ENCODE peak calls at places on chromosomes 16 and 17, in four cellular contexts. One of them, this sample, is unnamed.
A peak's percentile ranks its signal among the peaks of the same experiment; 100 is the strongest.

GRCh38 chr17:68391561-68392268 is 65.6 kb downstream of the WIPI1 start:
- DNase-seq in brain microvascular endothelial cell: no peak
- DNase-seq in lung: peak; percentile 22
- DNase-seq in CD4-positive, alpha-beta T cell: no peak
- DNase-seq in this sample: no peak

GRCh38 chr16:69443809-69444611 is 19.6 kb downstream of the CYB5B start:
- DNase-seq in CD4-positive, alpha-beta T cell: peak; percentile 25
- DNase-seq in lung: no peak
- DNase-seq in brain microvascular endothelial cell: peak; percentile 18
- DNase-seq in this sample: no peak

GRCh38 chr17:4959261-4959965 is 8.2 kb downstream of the SPAG7 start:
- DNase-seq in lung: no peak
- DNase-seq in brain microvascular endothelial cell: no peak
- DNase-seq in CD4-positive, alpha-beta T cell: no peak
- DNase-seq in this sample: no peak

GRCh38 chr17:64061157-64061898 is 40.9 kb upstream of the ICAM2 start:
- DNase-seq in lung: no peak
- DNase-seq in brain microvascular endothelial cell: no peak
- DNase-seq in CD4-positive, alpha-beta T cell: no peak
- DNase-seq in this sample: no peak

GRCh38 chr16:1169285-1170075 is 16.6 kb downstream of the CACNA1H start:
- DNase-seq in CD4-positive, alpha-beta T cell: no peak
- DNase-seq in brain microvascular endothelial cell: no peak
- DNase-seq in lung: no peak
- DNase-seq in this sample: no peak

GRCh38 chr17:79446347-79446746 is 164.5 kb downstream of the RBFOX3 start:
- DNase-seq in lung: no peak
- DNase-seq in CD4-positive, alpha-beta T cell: no peak
- DNase-seq in brain microvascular endothelial cell: no peak
- DNase-seq in this sample: no peak

GRCh38 chr17:45896803-45897693 is 2.7 kb downstream of the MAPT start:
- DNase-seq in brain microvascular endothelial cell: no peak
- DNase-seq in CD4-positive, alpha-beta T cell: no peak
- DNase-seq in lung: no peak
- DNase-seq in this sample: no peak

GRCh38 chr17:43898446-43898845 is 8.9 kb downstream of the MPP2 start:
- DNase-seq in CD4-positive, alpha-beta T cell: no peak
- DNase-seq in lung: no peak
- DNase-seq in brain microvascular endothelial cell: no peak
- DNase-seq in this sample: no peak

GRCh38 chr17:27751622-27752490 is 48.5 kb downstream of the NOS2 start:
- DNase-seq in lung: no peak
- DNase-seq in brain microvascular endothelial cell: no peak
- DNase-seq in CD4-positive, alpha-beta T cell: no peak
- DNase-seq in this sample: no peak

GRCh38 chr17:17191346-17191792 is 14.8 kb downstream of the PLD6 start:
- DNase-seq in lung: no peak
- DNase-seq in CD4-positive, alpha-beta T cell: no peak
- DNase-seq in brain microvascular endothelial cell: peak; percentile 56
- DNase-seq in this sample: peak; percentile 60

GRCh38 chr17:62696726-62697490 is 69.4 kb downstream of the MRC2 start:
- DNase-seq in brain microvascular endothelial cell: no peak
- DNase-seq in CD4-positive, alpha-beta T cell: no peak
- DNase-seq in lung: no peak
- DNase-seq in this sample: no peak

GRCh38 chr16:68910051-68910450 is 66.7 kb downstream of the TANGO6 start:
- DNase-seq in lung: no peak
- DNase-seq in brain microvascular endothelial cell: no peak
- DNase-seq in CD4-positive, alpha-beta T cell: no peak
- DNase-seq in this sample: no peak

GRCh38 chr16:47158991-47159390 is 15.2 kb upstream of the NETO2 start:
- DNase-seq in lung: no peak
- DNase-seq in brain microvascular endothelial cell: no peak
- DNase-seq in CD4-positive, alpha-beta T cell: no peak
- DNase-seq in this sample: no peak

GRCh38 chr17:30210901-30211300 is 24.6 kb downstream of the SLC6A4 start:
- DNase-seq in CD4-positive, alpha-beta T cell: no peak
- DNase-seq in brain microvascular endothelial cell: no peak
- DNase-seq in lung: no peak
- DNase-seq in this sample: no peak

GRCh38 chr17:39668141-39668924 is at the start of gene PNMT:
- DNase-seq in CD4-positive, alpha-beta T cell: peak; percentile 59
- DNase-seq in lung: peak; percentile 62
- DNase-seq in brain microvascular endothelial cell: peak; percentile 9
- DNase-seq in this sample: no peak

GRCh38 chr16:55491691-55492090 is 12.7 kb downstream of the MMP2 start:
- DNase-seq in lung: no peak
- DNase-seq in brain microvascular endothelial cell: no peak
- DNase-seq in CD4-positive, alpha-beta T cell: no peak
- DNase-seq in this sample: no peak

GRCh38 chr16:85167589-85168537 is 55.6 kb upstream of the CIBAR2 start:
- DNase-seq in CD4-positive, alpha-beta T cell: no peak
- DNase-seq in lung: no peak
- DNase-seq in brain microvascular endothelial cell: no peak
- DNase-seq in this sample: no peak

GRCh38 chr17:74542727-74543383 is 3.1 kb downstream of the CD300C start:
- DNase-seq in brain microvascular endothelial cell: no peak
- DNase-seq in lung: no peak
- DNase-seq in CD4-positive, alpha-beta T cell: no peak
- DNase-seq in this sample: no peak

GRCh38 chr17:49887744-49888360 is 40.0 kb upstream of the TAC4 start:
- DNase-seq in CD4-positive, alpha-beta T cell: no peak
- DNase-seq in lung: no peak
- DNase-seq in brain microvascular endothelial cell: no peak
- DNase-seq in this sample: no peak
- H3K27ac ChIP-seq in CD4-positive, alpha-beta T cell: no peak overlapping the region
- H3K27ac ChIP-seq in lung: peak overlapping the region; percentile 68
- H3K27ac ChIP-seq in brain microvascular endothelial cell: no peak overlapping the region
- H3K27ac ChIP-seq in this sample: no peak overlapping the region

GRCh38 chr17:2122641-2123302 is 67.9 kb downstream of the HIC1 start:
- DNase-seq in brain microvascular endothelial cell: peak; percentile 73
- DNase-seq in CD4-positive, alpha-beta T cell: no peak
- DNase-seq in lung: peak; percentile 61
- DNase-seq in this sample: peak; percentile 66

GRCh38 chr17:2128011-2128410 is 73.1 kb downstream of the HIC1 start:
- DNase-seq in CD4-positive, alpha-beta T cell: no peak
- DNase-seq in brain microvascular endothelial cell: no peak
- DNase-seq in lung: no peak
- DNase-seq in this sample: no peak

GRCh38 chr17:2123467-2124251 is 68.8 kb downstream of the HIC1 start:
- DNase-seq in lung: no peak
- DNase-seq in brain microvascular endothelial cell: no peak
- DNase-seq in CD4-positive, alpha-beta T cell: no peak
- DNase-seq in this sample: no peak

GRCh38 chr17:2125013-2125535 is 70.2 kb downstream of the HIC1 start:
- DNase-seq in CD4-positive, alpha-beta T cell: no peak
- DNase-seq in brain microvascular endothelial cell: peak; percentile 87
- DNase-seq in lung: no peak
- DNase-seq in this sample: no peak

DNA sequence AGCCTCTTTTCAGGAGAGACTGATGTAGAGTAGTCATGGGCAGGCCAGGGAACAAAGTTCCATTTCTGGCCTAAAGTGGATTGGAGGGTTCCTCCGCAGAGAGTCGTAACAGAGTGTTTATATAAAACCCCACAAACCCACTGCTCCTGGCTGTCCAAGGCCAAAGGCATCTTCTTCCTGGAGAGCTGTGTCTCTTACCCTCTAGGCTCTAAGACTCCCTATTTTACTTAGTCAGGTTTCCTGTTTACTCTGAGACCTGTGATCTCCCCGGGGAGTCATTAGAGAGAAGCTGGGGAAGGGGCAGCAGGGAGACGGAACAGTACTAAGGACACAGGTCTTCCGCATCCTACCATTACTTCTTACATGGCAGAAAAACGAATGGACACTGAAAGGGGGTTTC is 69.5 kb downstream of the HIC1 start:
- DNase-seq in brain microvascular endothelial cell: no peak
- DNase-seq in lung: no peak
- DNase-seq in CD4-positive, alpha-beta T cell: no peak
- DNase-seq in this sample: no peak
- H3K27ac ChIP-seq in brain microvascular endothelial cell: peak overlapping the region; percentile 93
- H3K27ac ChIP-seq in lung: peak overlapping the region; percentile 91
- H3K27ac ChIP-seq in CD4-positive, alpha-beta T cell: no peak overlapping the region
- H3K27ac ChIP-seq in this sample: peak overlapping the region; percentile 80

DNA sequence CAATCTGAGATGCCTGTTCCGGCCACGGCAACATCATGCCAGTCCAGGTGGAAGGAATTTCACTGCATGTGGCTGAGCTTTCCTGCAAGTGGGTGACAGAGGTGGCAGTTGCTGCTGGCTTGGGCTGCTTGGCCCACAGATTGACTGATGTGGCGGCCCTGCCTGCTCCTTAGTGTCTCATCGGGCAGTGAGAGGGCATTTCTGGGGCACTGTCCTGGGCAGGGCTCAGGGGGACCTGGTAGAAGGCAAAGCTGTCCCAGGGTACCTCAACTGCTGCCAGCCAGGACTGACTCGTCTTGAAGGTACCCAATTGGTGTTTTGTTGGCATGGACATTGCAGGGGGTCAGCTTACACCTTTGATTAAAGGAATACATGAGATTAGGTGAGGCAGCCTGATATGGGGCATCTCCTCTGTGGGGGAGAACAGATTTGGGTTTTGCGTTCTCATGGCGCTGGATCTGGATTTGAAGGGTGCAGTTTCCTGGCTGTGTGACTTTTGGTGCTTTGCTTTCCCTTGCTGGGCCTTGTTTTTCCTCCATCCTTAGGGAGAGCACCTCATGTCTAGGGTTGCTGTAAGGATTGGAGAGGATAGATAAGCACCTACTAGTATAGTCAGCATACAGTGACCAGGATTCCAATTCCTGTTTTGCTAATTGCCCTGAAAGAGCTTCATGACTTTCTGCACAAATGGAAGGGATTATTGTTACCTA is 5.4 kb downstream of the CMIP start:
- DNase-seq in brain microvascular endothelial cell: no peak
- DNase-seq in CD4-positive, alpha-beta T cell: no peak
- DNase-seq in lung: no peak
- DNase-seq in this sample: no peak
- H3K27ac ChIP-seq in brain microvascular endothelial cell: no peak overlapping the region
- H3K27ac ChIP-seq in CD4-positive, alpha-beta T cell: peak overlapping the region; percentile 21
- H3K27ac ChIP-seq in lung: no peak overlapping the region
- H3K27ac ChIP-seq in this sample: no peak overlapping the region

GRCh38 chr16:5756969-5757368 is 659.4 kb upstream of the EEF2KMT start:
- DNase-seq in lung: no peak
- DNase-seq in CD4-positive, alpha-beta T cell: no peak
- DNase-seq in brain microvascular endothelial cell: no peak
- DNase-seq in this sample: no peak
- H3K27ac ChIP-seq in lung: no peak overlapping the region
- H3K27ac ChIP-seq in CD4-positive, alpha-beta T cell: no peak overlapping the region
- H3K27ac ChIP-seq in brain microvascular endothelial cell: no peak overlapping the region
- H3K27ac ChIP-seq in this sample: no peak overlapping the region

GRCh38 chr17:41636652-41637051 is 12.3 kb upstream of the KRT17 start:
- DNase-seq in CD4-positive, alpha-beta T cell: no peak
- DNase-seq in brain microvascular endothelial cell: no peak
- DNase-seq in lung: no peak
- DNase-seq in this sample: no peak
- H3K27ac ChIP-seq in CD4-positive, alpha-beta T cell: no peak overlapping the region
- H3K27ac ChIP-seq in brain microvascular endothelial cell: no peak overlapping the region
- H3K27ac ChIP-seq in lung: no peak overlapping the region
- H3K27ac ChIP-seq in this sample: no peak overlapping the region

DNA sequence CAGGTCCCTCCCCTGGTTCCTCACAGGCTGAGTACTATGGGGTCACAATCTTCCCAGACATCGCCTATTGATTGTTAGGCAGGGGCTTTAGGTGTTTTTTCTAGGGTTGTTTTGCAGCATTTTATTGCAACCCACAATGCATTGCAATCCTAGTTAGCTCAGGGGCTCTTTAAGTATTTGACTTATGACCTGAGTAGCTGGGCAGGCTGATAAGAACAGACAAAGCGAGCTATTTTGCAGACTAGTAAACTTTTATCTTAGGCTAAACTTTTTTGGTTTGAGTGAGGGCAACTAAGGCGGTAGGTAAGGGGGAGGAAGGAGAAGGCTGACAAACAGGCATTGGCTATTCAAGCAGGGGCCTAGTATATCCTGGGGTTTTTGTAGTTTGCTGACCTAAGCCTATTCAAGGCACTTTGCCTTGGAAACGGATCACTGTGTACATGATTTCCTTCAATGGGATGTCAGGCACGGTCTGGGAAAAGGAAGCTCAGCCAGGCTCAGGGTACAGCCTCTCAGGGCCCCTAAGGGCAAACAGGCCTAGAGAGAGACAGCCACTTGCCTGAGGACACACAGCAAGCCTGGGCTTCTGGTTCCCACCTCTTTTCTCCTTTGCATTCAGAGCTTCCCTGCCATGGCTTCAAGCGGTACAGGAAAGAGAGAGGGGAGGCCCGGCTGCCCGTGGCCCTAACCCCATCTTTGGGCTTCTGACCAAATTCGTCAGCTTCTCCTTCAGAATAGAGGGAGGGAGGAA is 6.4 kb downstream of the DRC7 start:
- DNase-seq in lung: no peak
- DNase-seq in CD4-positive, alpha-beta T cell: no peak
- DNase-seq in brain microvascular endothelial cell: no peak
- DNase-seq in this sample: no peak
- H3K27ac ChIP-seq in lung: no peak overlapping the region
- H3K27ac ChIP-seq in CD4-positive, alpha-beta T cell: no peak overlapping the region
- H3K27ac ChIP-seq in brain microvascular endothelial cell: no peak overlapping the region
- H3K27ac ChIP-seq in this sample: no peak overlapping the region

GRCh38 chr16:15970202-15970601 is 20.8 kb downstream of the ABCC1 start:
- DNase-seq in CD4-positive, alpha-beta T cell: no peak
- DNase-seq in brain microvascular endothelial cell: no peak
- DNase-seq in lung: no peak
- DNase-seq in this sample: no peak
- H3K27ac ChIP-seq in CD4-positive, alpha-beta T cell: no peak overlapping the region
- H3K27ac ChIP-seq in brain microvascular endothelial cell: no peak overlapping the region
- H3K27ac ChIP-seq in lung: no peak overlapping the region
- H3K27ac ChIP-seq in this sample: peak overlapping the region; percentile 42

GRCh38 chr16:4270091-4270490 is 2.7 kb downstream of the TFAP4 start:
- DNase-seq in brain microvascular endothelial cell: no peak
- DNase-seq in lung: no peak
- DNase-seq in CD4-positive, alpha-beta T cell: no peak
- DNase-seq in this sample: no peak
- H3K27ac ChIP-seq in brain microvascular endothelial cell: no peak overlapping the region
- H3K27ac ChIP-seq in lung: no peak overlapping the region
- H3K27ac ChIP-seq in CD4-positive, alpha-beta T cell: no peak overlapping the region
- H3K27ac ChIP-seq in this sample: no peak overlapping the region

GRCh38 chr17:19407601-19408380 is 3.2 kb upstream of the RNF112 start:
- DNase-seq in CD4-positive, alpha-beta T cell: no peak
- DNase-seq in brain microvascular endothelial cell: no peak
- DNase-seq in lung: no peak
- DNase-seq in this sample: no peak
- H3K27ac ChIP-seq in CD4-positive, alpha-beta T cell: no peak overlapping the region
- H3K27ac ChIP-seq in brain microvascular endothelial cell: no peak overlapping the region
- H3K27ac ChIP-seq in lung: no peak overlapping the region
- H3K27ac ChIP-seq in this sample: no peak overlapping the region